ENCODE peak calls at places on chromosomes 6 and 20, in ten cellular contexts. C is NCI-H1436; H is A172; I is upper lobe of right lung; O is OCI-M1; M is mammary epithelial cell; K is MCF 10A; P is activated CD4-positive, alpha-beta T cell treated with anti-CD3 and anti-CD28 coated beads for 24 hours; N is HFF-Myc; Z is NCI-H1092 treated with DMSO at 0.1 percent for 48 hours. F is an unnamed sample.

GRCh38 chr6:155630085-155630484 is 174.4 kb upstream of the NOX3 start:
- DNase-seq in M (no peak), C (no peak), K (no peak), O (no peak), Z (no peak), I (no peak), P (no peak), H (no peak), N (no peak), F (no peak)

GRCh38 chr6:1335367-1336037 is 23.6 kb downstream of the FOXQ1 start:
- DNase-seq in N (no peak), M (peak), C (no peak), I (peak), O (no peak), K (peak), H (peak), Z (no peak), P (no peak), F (no peak)

GRCh38 chr6:29590218-29590808 is 5.4 kb downstream of the OR2H2 start:
- DNase-seq in M (no peak), Z (no peak), O (no peak), H (no peak), N (no peak), K (no peak), P (no peak), I (no peak), C (no peak), F (no peak)

GRCh38 chr6:147382945-147383554 is 125.4 kb upstream of the SAMD5 start:
- DNase-seq in P (no peak), O (peak), I (no peak), H (peak), K (peak), N (peak), M (peak), C (no peak), Z (no peak), F (no peak)

GRCh38 chr20:8303651-8304050 is 171.6 kb downstream of the PLCB1 start:
- DNase-seq in N (no peak), Z (no peak), M (no peak), P (no peak), O (no peak), I (no peak), K (no peak), C (no peak), H (no peak), F (no peak)

GRCh38 chr6:126720326-126720725 is 380.4 kb downstream of the CENPW start:
- DNase-seq in I (no peak), O (no peak), K (no peak), M (no peak), Z (no peak), H (no peak), P (no peak), C (no peak), N (no peak), F (no peak)

GRCh38 chr6:152993431-152993830 is 9.1 kb downstream of the MTRF1L start:
- DNase-seq in P (no peak), I (no peak), M (no peak), K (no peak), C (no peak), Z (no peak), N (no peak), H (no peak), O (peak), F (no peak)

GRCh38 chr20:55792049-55792448 is 213.3 kb downstream of the CBLN4 start:
- DNase-seq in H (no peak), N (no peak), Z (no peak), O (no peak), M (no peak), K (no peak), C (no peak), P (no peak), I (no peak), F (no peak)

GRCh38 chr6:167658106-167658505 is 168.6 kb upstream of the AFDN start:
- DNase-seq in N (no peak), O (no peak), P (no peak), Z (no peak), H (no peak), C (no peak), K (no peak), I (no peak), M (no peak), F (no peak)

GRCh38 chr6:160767019-160767646 is 65.1 kb downstream of the PLG start:
- DNase-seq in M (peak), H (no peak), K (peak), C (peak), O (no peak), I (peak), P (peak), N (no peak), Z (peak), F (peak)

GRCh38 chr20:33444797-33445560 is 1.4 kb upstream of the SNTA1 start:
- DNase-seq in Z (no peak), K (peak), P (peak), H (peak), M (no peak), N (no peak), C (no peak), O (peak), I (no peak), F (no peak)

GRCh38 chr6:3226422-3227362 is 761 bp downstream of the TUBB2B start:
- DNase-seq in I (peak), N (no peak), H (no peak), P (no peak), K (no peak), M (no peak), Z (no peak), O (peak), C (peak), F (peak)

GRCh38 chr6:20160541-20161283 is 51.6 kb downstream of the MBOAT1 start:
- DNase-seq in N (no peak), O (no peak), C (no peak), H (no peak), Z (no peak), P (no peak), I (no peak), K (no peak), M (no peak), F (no peak)

GRCh38 chr6:148109732-148110131 is 232.9 kb upstream of the SASH1 start:
- DNase-seq in C (no peak), I (peak), N (no peak), Z (no peak), O (no peak), M (no peak), H (no peak), K (peak), P (no peak), F (no peak)

GRCh38 chr20:20181322-20181721 is 129.0 kb downstream of the CFAP61 start:
- DNase-seq in N (no peak), K (no peak), M (no peak), C (no peak), I (no peak), Z (no peak), P (no peak), H (no peak), O (no peak), F (no peak)

GRCh38 chr6:32439708-32440214 is at the start of gene HLA-DRA:
- DNase-seq in O (peak), I (no peak), C (peak), Z (no peak), P (peak), N (peak), M (peak), K (peak), H (peak), F (no peak)

GRCh38 chr6:4675086-4675485 is 101.1 kb upstream of the CDYL start:
- DNase-seq in Z (no peak), K (no peak), H (no peak), C (no peak), M (no peak), N (no peak), O (no peak), I (no peak), P (no peak), F (no peak)

GRCh38 chr20:50172347-50173013 is 18.1 kb upstream of the CEBPB start:
- DNase-seq in I (peak), P (no peak), N (no peak), O (no peak), Z (peak), K (no peak), M (peak), C (peak), H (peak), F (peak)

GRCh38 chr6:170222498-170223471 is 68.1 kb downstream of the DLL1 start:
- DNase-seq in C (no peak), O (no peak), P (no peak), I (peak), K (peak), Z (peak), H (peak), M (peak), N (no peak), F (no peak)

GRCh38 chr6:41733707-41734665 is 1.4 kb downstream of the TFEB start:
- DNase-seq in M (peak), N (no peak), K (peak), C (peak), O (no peak), Z (peak), I (peak), P (peak), H (peak), F (peak)

GRCh38 chr6:104548297-104548696 is 311.4 kb downstream of the HACE1 start:
- DNase-seq in H (no peak), P (no peak), K (peak), Z (no peak), M (no peak), N (no peak), I (no peak), C (no peak), O (peak), F (no peak)

GRCh38 chr6:44528716-44529115 is 141.2 kb downstream of the CDC5L start:
- DNase-seq in O (no peak), C (no peak), I (no peak), P (no peak), Z (no peak), M (no peak), K (no peak), H (no peak), N (no peak), F (no peak)

GRCh38 chr6:159169193-159169555 is at the start of gene FNDC1:
- DNase-seq in H (no peak), N (no peak), M (no peak), O (no peak), C (no peak), P (peak), I (peak), Z (peak), K (no peak), F (no peak)

GRCh38 chr6:85490516-85491248 is 40.8 kb downstream of the NT5E start:
- DNase-seq in M (peak), O (no peak), I (no peak), N (no peak), P (no peak), K (peak), H (peak), C (no peak), Z (no peak), F (no peak)

GRCh38 chr20:38418509-38419204 is 16.5 kb downstream of the SNHG17 start:
- DNase-seq in M (no peak), C (no peak), K (peak), H (peak), N (no peak), P (no peak), O (no peak), Z (no peak), I (no peak), F (no peak)

GRCh38 chr20:47749367-47749766 is 35.9 kb downstream of the SULF2 start:
- DNase-seq in H (no peak), O (no peak), I (no peak), Z (peak), N (no peak), K (no peak), C (no peak), M (no peak), P (no peak), F (no peak)

GRCh38 chr6:116564921-116565872 is 6.1 kb upstream of the RWDD1 start:
- DNase-seq in Z (no peak), K (no peak), C (no peak), H (no peak), M (no peak), N (no peak), P (no peak), I (peak), O (no peak), F (no peak)

GRCh38 chr6:47075741-47076421 is 33.7 kb upstream of the ADGRF1 start:
- DNase-seq in M (peak), I (no peak), C (no peak), N (no peak), K (no peak), P (no peak), Z (no peak), H (no peak), O (no peak), F (no peak)

GRCh38 chr6:142929751-142930358 is 15.1 kb downstream of the HIVEP2 start:
- DNase-seq in M (peak), N (no peak), Z (no peak), I (no peak), H (no peak), P (no peak), C (no peak), O (no peak), K (no peak), F (no peak)

GRCh38 chr6:135995160-135995898 is 143.8 kb downstream of the PDE7B start:
- DNase-seq in K (peak), H (peak), P (no peak), O (peak), N (peak), C (no peak), Z (no peak), M (peak), I (no peak), F (no peak)

GRCh38 chr20:50563133-50563944 is 53.2 kb downstream of the PTPN1 start:
- DNase-seq in M (no peak), H (no peak), N (no peak), O (no peak), C (no peak), Z (peak), K (no peak), I (no peak), P (no peak), F (no peak)

GRCh38 chr20:31689141-31689540 is 33.5 kb downstream of the BCL2L1 start:
- DNase-seq in H (no peak), M (no peak), Z (no peak), C (no peak), I (no peak), O (no peak), N (no peak), K (no peak), P (no peak), F (no peak)

GRCh38 chr6:5728726-5729434 is 277.8 kb downstream of the NRN1 start:
- DNase-seq in Z (peak), M (peak), P (no peak), H (peak), N (peak), K (peak), C (peak), O (no peak), I (peak), F (no peak)

GRCh38 chr6:157017861-157018260 is 240.7 kb downstream of the ARID1B start:
- DNase-seq in O (no peak), Z (no peak), P (no peak), N (no peak), I (no peak), H (peak), M (peak), C (no peak), K (peak), F (no peak)

GRCh38 chr6:43262000-43262779 is 18.9 kb downstream of the TTBK1 start:
- DNase-seq in I (no peak), O (no peak), H (no peak), C (no peak), M (no peak), P (no peak), N (no peak), K (no peak), Z (no peak), F (no peak)

F was measured in mesothelial cell of epicardium.